ENCODE peak calls at places on chromosomes 7 and 10, in four cellular contexts. T is astrocyte of the spinal cord, A is T-helper 9 cell, X is posterior cingulate gyrus. J is an unnamed sample.

GRCh38 chr7:112001089-112001826 is 204.9 kb downstream of the DOCK4 start:
- DNase-seq in T (peak), A (no peak), X (no peak), J (peak)

GRCh38 chr10:129963831-129964501 is at the start of gene EBF3:
- DNase-seq in T (no peak), A (no peak), X (no peak), J (peak)

GRCh38 chr7:76257973-76258372 is 44.5 kb upstream of the HSPB1 start:
- DNase-seq in T (no peak), A (no peak), X (no peak), J (no peak)

GRCh38 chr10:97463363-97464132 is 17.6 kb downstream of the ZDHHC16 start:
- DNase-seq in T (peak), A (no peak), X (peak), J (peak)

GRCh38 chr7:103679156-103680132 is 233.4 kb upstream of the SLC26A5 start:
- DNase-seq in T (peak), A (no peak), X (no peak), J (no peak)

GRCh38 chr10:132685121-132685891 is 100.6 kb downstream of the NKX6-2 start:
- DNase-seq in T (peak), A (no peak), X (peak), J (peak)

GRCh38 chr10:96619803-96620773 is 33.3 kb upstream of the TM9SF3 start:
- DNase-seq in T (no peak), A (no peak), X (no peak), J (no peak)

GRCh38 chr7:149422065-149422913 is 38.6 kb downstream of the ZNF777 start:
- DNase-seq in T (peak), A (peak), X (peak), J (no peak)

GRCh38 chr7:143002106-143002505 is 24.8 kb downstream of the OR9A2 start:
- DNase-seq in T (no peak), A (no peak), X (no peak), J (peak)

GRCh38 chr7:120402801-120403200 is 129.8 kb downstream of the KCND2 start:
- DNase-seq in T (peak), A (no peak), X (no peak), J (no peak)

GRCh38 chr10:129039406-129040345 is 427.4 kb upstream of the MGMT start:
- DNase-seq in T (no peak), A (no peak), X (no peak), J (no peak)

GRCh38 chr7:129784783-129785456 is 167.8 kb downstream of the UBE2H start:
- DNase-seq in T (no peak), A (no peak), X (no peak), J (no peak)

GRCh38 chr10:44786451-44786850 is 124.7 kb upstream of the TMEM72 start:
- DNase-seq in T (peak), A (no peak), X (no peak), J (no peak)

GRCh38 chr7:102286237-102287081 is at the start of gene SH2B2:
- DNase-seq in T (peak), A (peak), X (peak), J (peak)

GRCh38 chr7:106216517-106217088 is 68.2 kb downstream of the NAMPT start:
- DNase-seq in T (peak), A (no peak), X (no peak), J (peak)

GRCh38 chr10:101221479-101222246 is 7.6 kb downstream of the LBX1 start:
- DNase-seq in T (no peak), A (no peak), X (no peak), J (no peak)

GRCh38 chr7:143257501-143257900 is 5.7 kb upstream of the GSTK1 start:
- DNase-seq in T (no peak), A (no peak), X (no peak), J (no peak)

GRCh38 chr7:116441534-116441933 is 58.0 kb upstream of the CAV2 start:
- DNase-seq in T (no peak), A (no peak), X (no peak), J (no peak)

GRCh38 chr7:114939484-114940097 is 17.7 kb downstream of the MDFIC start:
- DNase-seq in T (no peak), A (peak), X (no peak), J (no peak)

GRCh38 chr10:92598321-92598720 is 5.4 kb downstream of the KIF11 start:
- DNase-seq in T (no peak), A (no peak), X (no peak), J (no peak)

GRCh38 chr7:43758029-43758860 is at the start of gene BLVRA:
- DNase-seq in T (peak), A (peak), X (peak), J (peak)

GRCh38 chr7:40643664-40644063 is 508.9 kb downstream of the SUGCT start:
- DNase-seq in T (no peak), A (no peak), X (no peak), J (no peak)

GRCh38 chr10:95237376-95238170 is 43.5 kb downstream of the ACSM6 start:
- DNase-seq in T (peak), A (no peak), X (no peak), J (peak)

GRCh38 chr10:21049482-21049881 is 152.4 kb upstream of the NEBL start:
- DNase-seq in T (no peak), A (no peak), X (no peak), J (no peak)

GRCh38 chr10:132399117-132400035 is 2.4 kb downstream of the PWWP2B start:
- DNase-seq in T (no peak), A (no peak), X (no peak), J (no peak)

GRCh38 chr7:100024020-100024619 is 8.7 kb downstream of the ZKSCAN1 start:
- DNase-seq in T (no peak), A (no peak), X (no peak), J (no peak)

GRCh38 chr10:4234661-4235060 is 449.7 kb upstream of the KLF6 start:
- DNase-seq in T (no peak), A (peak), X (no peak), J (no peak)

GRCh38 chr10:71727429-71728217 is 8.0 kb upstream of the C10orf105 start:
- DNase-seq in T (no peak), A (peak), X (no peak), J (peak)

GRCh38 chr10:59675812-59676211 is 33.8 kb downstream of the SLC16A9 start:
- DNase-seq in T (no peak), A (no peak), X (no peak), J (no peak)

GRCh38 chr10:36677170-36677768 is 448.1 kb upstream of the ANKRD30A start:
- DNase-seq in T (peak), A (no peak), X (no peak), J (peak)

GRCh38 chr7:41010418-41010817 is 692.5 kb downstream of the INHBA start:
- DNase-seq in T (no peak), A (no peak), X (no peak), J (peak)

GRCh38 chr7:75596727-75597614 is 104.9 kb downstream of the SPDYE5 start:
- DNase-seq in T (peak), A (no peak), X (no peak), J (no peak)

GRCh38 chr7:94335586-94335985 is 59.1 kb upstream of the COL1A2 start:
- DNase-seq in T (no peak), A (no peak), X (no peak), J (peak)

GRCh38 chr10:101139421-101139911 is 8.4 kb downstream of the TLX1 start:
- DNase-seq in T (no peak), A (no peak), X (no peak), J (peak)

GRCh38 chr10:76029782-76030181 is 598.4 kb downstream of the LRMDA start:
- DNase-seq in T (no peak), A (no peak), X (no peak), J (no peak)

J was measured in myocyte.